ENCODE peak calls at places on chromosomes 4 and X, in nine cellular contexts. X is RKO; V is HepG2; A is stimulated activated CD4-positive, alpha-beta T cell treated with anti-CD3 and anti-CD28 coated beads, Interleukin-15, amount 100 ng/mL, for 1 hour; B is HTR-8/SVneo; H is astrocyte of the hippocampus; E is endothelial cell; Z is NAMALWA; D is heart left ventricle. Q is an unnamed sample.

GRCh38 chrX:119981286-119982070 is 37.9 kb upstream of the NKAP start:
- DNase-seq in B (peak), D (no peak), H (peak), X (peak), A (no peak), V (peak), Z (peak), E (no peak), Q (peak)

GRCh38 chr4:26183017-26183416 is 137.8 kb upstream of the RBPJ start:
- DNase-seq in X (peak), V (no peak), Z (no peak), D (no peak), E (no peak), A (no peak), B (no peak), H (no peak), Q (no peak)

GRCh38 chrX:31268359-31268758 is 196.5 kb upstream of the FTHL17 start:
- DNase-seq in Z (no peak), H (no peak), V (peak), A (no peak), E (no peak), B (peak), D (no peak), X (no peak), Q (no peak)

GRCh38 chrX:8027876-8028275 is 100.7 kb upstream of the PNPLA4 start:
- DNase-seq in Z (no peak), H (peak), E (no peak), X (no peak), B (no peak), D (no peak), V (no peak), A (no peak), Q (no peak)

GRCh38 chrX:22800360-22800759 is 199.4 kb upstream of the DDX53 start:
- DNase-seq in Z (no peak), H (peak), X (peak), A (no peak), V (no peak), E (no peak), D (peak), B (peak), Q (peak)

GRCh38 chr4:139028191-139028661 is 12.6 kb downstream of the NOCT start:
- DNase-seq in E (no peak), A (no peak), Z (no peak), B (no peak), V (no peak), X (no peak), H (no peak), D (peak), Q (no peak)

GRCh38 chr4:56323386-56323785 is 63.9 kb downstream of the AASDH start:
- DNase-seq in B (no peak), V (no peak), H (no peak), Z (no peak), X (no peak), D (no peak), E (no peak), A (no peak), Q (no peak)

GRCh38 chr4:1065732-1066131 is 47.6 kb downstream of the RNF212 start:
- DNase-seq in A (no peak), H (no peak), V (no peak), X (no peak), B (no peak), E (no peak), Z (no peak), D (no peak), Q (no peak)

GRCh38 chr4:172982151-172982590 is 186.4 kb upstream of the GALNT7 start:
- DNase-seq in Z (no peak), X (peak), D (no peak), E (no peak), A (no peak), H (peak), V (no peak), B (peak), Q (no peak)

GRCh38 chrX:83759872-83760271 is 101.1 kb upstream of the CYLC1 start:
- DNase-seq in Z (peak), D (no peak), H (peak), E (no peak), X (peak), B (no peak), A (no peak), V (peak), Q (peak)

GRCh38 chrX:10296581-10296980 is 139.8 kb downstream of the CLCN4 start:
- DNase-seq in X (no peak), B (no peak), D (no peak), V (no peak), H (peak), E (no peak), A (no peak), Z (no peak), Q (no peak)

GRCh38 chrX:66049056-66049455 is 9.2 kb upstream of the VSIG4 start:
- DNase-seq in V (no peak), Z (no peak), E (no peak), A (no peak), H (no peak), X (no peak), B (no peak), D (no peak), Q (no peak)